ENCODE peak calls at places on chromosomes 16 and 17, in four cellular contexts. W is spleen, Q is small intestine, V is fibroblast of mammary gland. N is an unnamed sample.

GRCh38 chr17:2124391-2124790 is 69.5 kb downstream of the HIC1 start:
- DNase-seq in W (no peak), Q (no peak), V (no peak), N (no peak)

GRCh38 chr17:7903154-7904103 is 12.7 kb downstream of the RNF227 start:
- DNase-seq in W (no peak), Q (no peak), V (no peak), N (no peak)

GRCh38 chr17:49456172-49456965 is 38.7 kb upstream of the NGFR start:
- DNase-seq in W (no peak), Q (no peak), V (peak), N (no peak)

GRCh38 chr17:28252436-28252835 is 66.6 kb upstream of the TMEM97 start:
- DNase-seq in W (no peak), Q (no peak), V (peak), N (no peak)

GRCh38 chr17:55292094-55292493 is 27.3 kb downstream of the HLF start:
- DNase-seq in W (no peak), Q (no peak), V (no peak), N (no peak)

GRCh38 chr16:7364054-7364407 is 31.4 kb downstream of the RBFOX1 start:
- DNase-seq in W (no peak), Q (no peak), V (no peak), N (no peak)

GRCh38 chr16:714079-714478 is 839 bp upstream of the METRN start:
- DNase-seq in W (no peak), Q (no peak), V (no peak), N (no peak)

GRCh38 chr17:16322636-16323035 is 30.6 kb downstream of the CENPV start:
- DNase-seq in W (no peak), Q (no peak), V (peak), N (no peak)

GRCh38 chr17:8080208-8080798 is 7.2 kb downstream of the ALOX12B start:
- DNase-seq in W (peak), Q (no peak), V (no peak), N (no peak)

GRCh38 chr16:17476414-17477259 is 5.9 kb upstream of the XYLT1 start:
- DNase-seq in W (peak), Q (peak), V (peak), N (no peak)

GRCh38 chr17:49224198-49224996 is 6.2 kb downstream of the PHOSPHO1 start:
- DNase-seq in W (peak), Q (peak), V (no peak), N (no peak)

GRCh38 chr17:70446446-70446845 is 277.1 kb downstream of the KCNJ2 start:
- DNase-seq in W (no peak), Q (no peak), V (no peak), N (no peak)

GRCh38 chr16:70711211-70711978 is 25.5 kb upstream of the MTSS2 start:
- DNase-seq in W (no peak), Q (no peak), V (no peak), N (no peak)

GRCh38 chr16:50276801-50277560 is 10.6 kb downstream of the ADCY7 start:
- DNase-seq in W (no peak), Q (no peak), V (no peak), N (no peak)

GRCh38 chr17:65750166-65750565 is 188.7 kb upstream of the AXIN2 start:
- DNase-seq in W (no peak), Q (no peak), V (no peak), N (no peak)

GRCh38 chr16:87757841-87758426 is 7.9 kb downstream of the KLHDC4 start:
- DNase-seq in W (no peak), Q (no peak), V (peak), N (peak)

GRCh38 chr17:28599311-28600184 is 723 bp upstream of the SPAG5 start:
- DNase-seq in W (peak), Q (peak), V (peak), N (no peak)

GRCh38 chr17:66215529-66215911 is 13.7 kb downstream of the APOH start:
- DNase-seq in W (no peak), Q (no peak), V (no peak), N (no peak)

GRCh38 chr16:68740628-68741346 is 3.7 kb downstream of the CDH1 start:
- DNase-seq in W (no peak), Q (no peak), V (no peak), N (no peak)

DNA sequence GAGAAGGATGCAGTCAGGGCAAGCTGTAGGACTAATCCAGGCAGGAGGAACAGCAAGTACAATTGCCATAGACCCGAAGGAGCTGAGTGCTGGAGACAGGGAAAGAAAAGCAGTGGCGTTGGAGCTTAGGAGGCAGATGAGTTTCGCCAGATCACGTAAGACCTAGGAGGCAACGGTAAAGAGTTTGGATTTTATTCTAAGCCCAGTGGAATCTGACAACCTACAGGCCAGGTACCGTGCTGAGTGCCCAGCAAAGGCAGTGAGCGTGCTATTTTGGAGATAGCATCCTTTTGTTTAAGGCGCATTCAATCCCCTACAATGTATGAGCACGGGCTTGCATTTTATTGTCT is 1.2 kb downstream of the USP43 start:
- DNase-seq in W (no peak), Q (no peak), V (no peak), N (peak)
- H3K4me3 ChIP-seq in W (no peak), Q (peak), V (no peak), N (peak)

DNA sequence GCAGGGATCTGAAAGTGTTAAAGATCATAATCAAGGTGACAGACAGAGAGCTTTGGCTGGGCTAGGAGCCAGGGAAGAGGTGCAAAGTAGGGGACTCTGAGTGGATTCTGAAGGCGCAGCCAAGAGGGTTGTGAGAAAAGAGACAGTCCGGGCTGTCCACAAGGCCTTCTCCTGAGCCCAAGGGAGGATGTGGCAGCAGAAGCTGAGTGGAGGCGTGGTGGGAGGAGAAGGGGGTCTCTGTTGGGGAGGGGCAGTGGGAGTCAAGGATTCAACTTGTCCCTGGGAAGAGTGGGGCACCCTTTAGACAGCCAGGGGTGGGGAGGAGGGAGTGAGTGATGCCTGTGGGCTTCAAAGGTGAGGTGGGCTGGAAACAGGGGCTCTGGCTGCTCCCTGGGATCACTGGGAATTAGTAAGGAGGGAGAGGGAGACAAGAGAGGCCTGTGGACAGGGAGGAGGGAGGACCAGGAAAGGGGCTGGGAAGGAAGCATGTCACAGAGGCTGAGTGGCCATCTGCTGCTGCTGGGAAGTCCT is 10.6 kb downstream of the CES1 start:
- DNase-seq in W (no peak), Q (no peak), V (no peak), N (no peak)
- H3K4me3 ChIP-seq in W (no peak), Q (no peak), V (no peak), N (no peak)

GRCh38 chr16:3189869-3190268 is 1.9 kb downstream of the OR1F1 start:
- DNase-seq in W (no peak), Q (no peak), V (no peak), N (no peak)
- H3K4me3 ChIP-seq in W (no peak), Q (no peak), V (peak), N (peak)

GRCh38 chr16:11310634-11310977 is 29.5 kb upstream of the PRM1 start:
- DNase-seq in W (no peak), Q (no peak), V (no peak), N (no peak)
- H3K4me3 ChIP-seq in W (no peak), Q (no peak), V (no peak), N (no peak)

GRCh38 chr16:89564476-89565255 is 4.2 kb downstream of the RPL13 start:
- DNase-seq in W (no peak), Q (peak), V (peak), N (no peak)

GRCh38 chr16:89563639-89564392 is 3.3 kb downstream of the RPL13 start:
- DNase-seq in W (no peak), Q (no peak), V (no peak), N (no peak)

GRCh38 chr16:89567656-89568594 is 7.4 kb downstream of the RPL13 start:
- DNase-seq in W (no peak), Q (no peak), V (no peak), N (no peak)

GRCh38 chr16:89565256-89565505 is 4.7 kb downstream of the RPL13 start:
- DNase-seq in W (no peak), Q (no peak), V (no peak), N (no peak)

GRCh38 chr16:89565506-89566372 is 5.3 kb downstream of the RPL13 start:
- DNase-seq in W (peak), Q (peak), V (peak), N (no peak)
- H3K4me3 ChIP-seq in W (peak), Q (no peak), V (no peak), N (peak)

GRCh38 chr16:75305364-75306101 is 54.1 kb upstream of the BCAR1 start:
- DNase-seq in W (no peak), Q (peak), V (peak), N (peak)
- H3K4me3 ChIP-seq in W (peak), Q (no peak), V (no peak), N (peak)

DNA sequence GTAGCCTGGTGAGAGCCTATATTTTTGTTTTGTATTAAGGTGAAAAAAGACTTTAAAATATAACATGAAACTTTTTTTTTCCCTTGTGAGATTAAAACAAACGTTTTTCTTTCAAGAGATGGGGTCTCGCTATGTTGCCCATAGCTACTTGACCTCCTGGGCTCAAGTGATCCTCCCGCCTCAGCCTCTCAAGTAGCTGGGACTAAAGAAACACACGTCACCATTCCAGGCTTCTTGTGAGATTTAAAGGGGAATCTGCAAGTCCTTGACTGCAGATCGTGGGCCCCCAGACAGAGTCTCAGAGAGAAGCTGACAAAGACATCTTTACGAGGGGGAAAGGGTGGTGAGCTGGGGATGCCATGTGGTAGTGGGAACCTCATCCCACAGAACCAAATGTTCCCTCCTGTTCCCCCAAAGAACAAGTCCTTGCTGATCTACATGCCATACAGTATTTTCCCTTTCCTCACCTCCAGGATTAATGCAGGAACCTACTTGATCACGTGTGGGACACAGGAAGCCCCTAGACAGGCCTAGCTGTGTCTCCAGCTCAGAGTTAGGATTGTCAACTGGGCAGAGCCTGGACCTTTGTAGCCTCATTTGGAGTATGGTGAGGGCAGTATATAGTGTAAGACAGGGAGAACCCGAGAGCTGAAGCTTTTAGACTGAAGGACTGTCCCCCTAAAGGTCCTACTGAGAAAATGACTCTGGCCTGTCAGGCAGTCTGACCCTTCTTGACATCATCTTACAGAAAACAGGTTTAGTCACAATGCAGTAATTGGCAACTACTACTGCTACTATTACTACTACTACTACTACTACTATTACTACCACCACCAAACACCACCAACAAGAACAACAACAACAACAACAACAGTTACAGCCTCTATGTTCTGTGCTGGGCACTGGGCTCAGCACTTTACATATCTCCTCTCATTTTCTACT is 4.1 kb downstream of the MAP3K14 start:
- DNase-seq in W (no peak), Q (peak), V (no peak), N (no peak)
- H3K4me3 ChIP-seq in W (peak), Q (no peak), V (no peak), N (peak)

GRCh38 chr17:80649200-80649644 is 104.6 kb downstream of the RPTOR start:
- DNase-seq in W (no peak), Q (no peak), V (peak), N (no peak)
- H3K4me3 ChIP-seq in W (no peak), Q (no peak), V (no peak), N (no peak)